ENCODE peak calls at places on chromosomes 16 and 17, in nine cellular contexts. V is HCT116, Z is mucosa of descending colon, U is fibroblast of the aortic adventitia, M is cardiac fibroblast, R is fibroblast of lung, S is HL-60, N is SK-N-SH, B is pancreas. K is an unnamed sample.

GRCh38 chr17:5701371-5701770 is 117.1 kb upstream of the NLRP1 start:
- DNase-seq in N (no peak), V (no peak), B (no peak), R (no peak), U (no peak), S (no peak), M (no peak), Z (no peak), K (no peak)

GRCh38 chr17:43526886-43527648 is 19.1 kb downstream of the ETV4 start:
- DNase-seq in V (no peak), Z (no peak), N (no peak), R (no peak), S (no peak), B (no peak), U (no peak), M (no peak), K (no peak)

GRCh38 chr16:74892574-74893461 is 92.1 kb downstream of the WDR59 start:
- DNase-seq in R (no peak), N (no peak), U (no peak), Z (no peak), V (no peak), M (no peak), B (no peak), S (no peak), K (no peak)

GRCh38 chr17:9880582-9880999 is 24.5 kb downstream of the RCVRN start:
- DNase-seq in M (no peak), B (no peak), R (peak; percentile 87), N (no peak), S (no peak), V (peak; percentile 7), U (no peak), Z (no peak), K (no peak)

GRCh38 chr17:9269350-9270035 is 248.2 kb downstream of the NTN1 start:
- DNase-seq in R (no peak), Z (no peak), M (no peak), B (no peak), V (no peak), U (no peak), S (no peak), N (no peak), K (no peak)

GRCh38 chr16:4393243-4393606 is 21.6 kb downstream of the VASN start:
- DNase-seq in N (no peak), S (no peak), M (no peak), Z (no peak), B (no peak), V (no peak), R (peak; percentile 54), U (peak; percentile 65), K (no peak)

GRCh38 chr16:66650707-66651473 is 45.7 kb downstream of the CMTM4 start:
- DNase-seq in S (peak; percentile 59), M (peak; percentile 87), U (peak; percentile 84), R (peak; percentile 77), V (peak; percentile 60), Z (peak; percentile 62), B (peak; percentile 76), N (peak; percentile 83), K (peak; percentile 75)

GRCh38 chr17:32593003-32593402 is 106.2 kb downstream of the CDK5R1 start:
- DNase-seq in S (no peak), R (no peak), Z (no peak), M (no peak), U (no peak), B (no peak), N (no peak), V (no peak), K (no peak)

GRCh38 chr16:89052824-89053724 is 40.6 kb upstream of the ACSF3 start:
- DNase-seq in N (peak; percentile 90), R (peak; percentile 52), M (no peak), S (peak; percentile 78), V (peak; percentile 92), U (peak; percentile 6), Z (peak; percentile 91), B (no peak), K (peak; percentile 82)

GRCh38 chr17:57889892-57890856 is 40.3 kb upstream of the MRPS23 start:
- DNase-seq in U (peak; percentile 91), V (peak; percentile 67), N (peak; percentile 66), Z (peak; percentile 68), R (peak; percentile 76), M (peak; percentile 84), S (no peak), B (peak; percentile 95), K (peak; percentile 88)

GRCh38 chr17:1577186-1577585 is 14.6 kb upstream of the PITPNA start:
- DNase-seq in M (peak; percentile 92), B (peak; percentile 73), R (peak; percentile 92), Z (peak; percentile 72), N (no peak), V (no peak), S (peak; percentile 84), U (peak; percentile 98), K (peak; percentile 97)

GRCh38 chr16:82047374-82047773 is 12.3 kb downstream of the HSD17B2 start:
- DNase-seq in M (no peak), R (no peak), V (no peak), U (no peak), N (no peak), Z (no peak), B (no peak), S (no peak), K (no peak)

DNA sequence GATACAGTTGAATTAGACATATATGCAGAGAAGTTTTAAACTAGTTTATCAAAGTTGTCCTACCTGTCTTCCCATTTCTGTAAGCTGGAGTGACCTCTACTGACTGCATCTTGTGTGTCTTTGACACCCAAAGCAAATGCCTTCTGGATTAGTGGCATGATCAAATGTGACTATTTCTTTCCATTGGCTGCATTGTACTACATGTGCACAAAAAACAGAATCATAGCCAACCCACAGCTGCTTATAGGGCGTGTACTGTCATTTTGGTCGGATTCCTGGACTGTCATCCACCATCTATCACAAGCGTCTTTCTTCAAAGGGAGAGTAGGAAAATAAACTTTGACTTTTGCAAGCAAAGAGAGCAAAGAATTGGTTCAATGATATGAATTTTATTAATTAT is 310.6 kb downstream of the MAP2K6 start:
- DNase-seq in Z (no peak), M (no peak), N (no peak), R (no peak), V (no peak), B (no peak), U (no peak), S (no peak), K (no peak)
- H3K4me3 ChIP-seq in Z (no peak overlapping the region), M (no peak overlapping the region), N (no peak overlapping the region), R (no peak overlapping the region), V (no peak overlapping the region), B (no peak overlapping the region), U (no peak overlapping the region), S (no peak overlapping the region), K (no peak overlapping the region)

GRCh38 chr16:30782486-30783279 is 4.3 kb downstream of the ZNF629 start:
- DNase-seq in N (no peak), S (no peak), U (no peak), Z (no peak), V (no peak), B (no peak), M (no peak), R (no peak), K (no peak)
- H3K4me3 ChIP-seq in N (no peak overlapping the region), S (no peak overlapping the region), U (no peak overlapping the region), Z (no peak overlapping the region), V (no peak overlapping the region), B (no peak overlapping the region), M (no peak overlapping the region), R (no peak overlapping the region), K (no peak overlapping the region)

GRCh38 chr17:78214706-78215061 is 631 bp downstream of the BIRC5 start:
- DNase-seq in Z (no peak), S (no peak), N (no peak), U (no peak), V (no peak), R (no peak), B (no peak), M (no peak), K (no peak)
- H3K4me3 ChIP-seq in Z (no peak overlapping the region), S (peak overlapping the region; percentile 99), N (peak overlapping the region; percentile 87), U (peak overlapping the region; percentile 81), V (peak overlapping the region; percentile 97), R (peak overlapping the region; percentile 89), B (no peak overlapping the region), M (peak overlapping the region; percentile 90), K (peak overlapping the region; percentile 46)

DNA sequence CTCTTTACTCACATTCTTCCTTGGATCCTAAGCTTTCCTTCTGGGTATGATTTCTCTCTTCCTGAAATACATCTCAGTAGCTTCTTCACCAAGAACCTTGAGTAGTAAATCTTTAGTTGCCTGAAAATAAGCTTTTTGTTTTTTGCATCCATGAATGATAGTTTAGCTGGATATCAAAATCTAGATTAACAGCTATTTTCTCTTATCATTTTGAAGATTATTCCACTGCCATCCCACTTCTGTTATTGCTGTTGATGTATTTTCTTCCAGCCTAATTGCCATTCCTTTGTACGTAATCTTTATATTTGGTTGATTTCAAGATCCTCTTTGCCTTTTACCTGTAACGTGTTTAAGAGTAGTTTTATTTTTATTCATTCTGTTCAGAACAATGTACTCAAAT is 7.6 kb upstream of the FBXO39 start:
- DNase-seq in M (no peak), R (no peak), S (no peak), N (no peak), Z (no peak), B (no peak), V (no peak), U (no peak), K (no peak)
- H3K4me3 ChIP-seq in M (no peak overlapping the region), R (no peak overlapping the region), S (no peak overlapping the region), N (no peak overlapping the region), Z (no peak overlapping the region), B (no peak overlapping the region), V (no peak overlapping the region), U (no peak overlapping the region), K (no peak overlapping the region)

GRCh38 chr17:44952946-44953475 is 5.4 kb upstream of the KIF18B start:
- DNase-seq in S (no peak), B (no peak), R (no peak), N (no peak), M (no peak), V (no peak), U (no peak), Z (no peak), K (no peak)

GRCh38 chr17:44947461-44948314 is at the start of gene KIF18B:
- DNase-seq in S (peak; percentile 98), Z (peak; percentile 91), B (peak; percentile 87), N (peak; percentile 96), V (peak; percentile 95), M (peak; percentile 98), U (peak; percentile 96), R (peak; percentile 93), K (peak; percentile 92)

GRCh38 chr17:44942456-44942855 is 5.1 kb downstream of the KIF18B start:
- DNase-seq in V (no peak), R (no peak), Z (no peak), U (no peak), M (no peak), N (peak; percentile 10), S (no peak), B (no peak), K (no peak)

DNA sequence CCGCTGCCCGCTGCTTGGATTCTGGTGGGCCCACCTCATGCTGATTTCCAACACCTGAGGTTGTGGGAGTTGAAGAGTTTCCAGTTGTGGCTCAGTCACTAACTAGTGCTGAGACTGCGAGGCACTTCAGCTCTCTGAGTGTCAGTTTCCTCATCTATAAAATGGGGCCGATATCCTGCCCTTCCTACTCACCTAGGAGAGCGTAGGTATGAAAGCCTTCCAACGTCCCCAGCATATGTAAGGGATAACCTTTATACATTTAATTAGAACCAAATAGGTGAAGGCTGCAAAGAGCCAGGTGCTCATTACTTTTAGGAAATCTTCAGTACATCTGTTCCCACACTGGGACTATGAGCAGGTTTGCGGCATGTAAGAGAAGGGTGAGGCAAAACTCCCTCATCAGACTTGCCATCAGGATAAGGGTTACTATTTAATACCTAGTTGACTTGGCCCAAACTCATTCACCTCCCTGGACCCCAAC is 782 bp upstream of the KIF18B start:
- DNase-seq in Z (no peak), B (no peak), R (no peak), U (no peak), N (no peak), M (no peak), V (no peak), S (no peak), K (no peak)
- H3K4me3 ChIP-seq in Z (no peak overlapping the region), B (peak overlapping the region; percentile 48), R (peak overlapping the region; percentile 58), U (peak overlapping the region; percentile 89), N (peak overlapping the region; percentile 72), M (peak overlapping the region; percentile 95), V (peak overlapping the region; percentile 92), S (peak overlapping the region; percentile 90), K (peak overlapping the region; percentile 69)

GRCh38 chr17:40422990-40423611 is 5.4 kb upstream of the TOP2A start:
- DNase-seq in S (no peak), V (peak; percentile 38), R (no peak), M (no peak), Z (no peak), B (no peak), U (no peak), N (no peak), K (no peak)
- H3K4me3 ChIP-seq in S (no peak overlapping the region), V (no peak overlapping the region), R (no peak overlapping the region), M (no peak overlapping the region), Z (no peak overlapping the region), B (no peak overlapping the region), U (no peak overlapping the region), N (no peak overlapping the region), K (no peak overlapping the region)